ENCODE peak calls at places on chromosomes 4 and X, in eight cellular contexts. C is frontal cortex; H is activated naive CD4-positive, alpha-beta T cell treated with anti-CD3 and anti-CD28 coated beads, Interleukin-2, amount 50 U/mL, for 72 hours; U is NCI-H774; X is activated CD8-positive, alpha-beta memory T cell treated with anti-CD3 and anti-CD28 coated beads for 48 hours; E is activated naive CD8-positive, alpha-beta T cell treated with anti-CD3 and anti-CD28 coated beads, Interleukin-2, amount 50 U/mL, for 16 hours; G is dorsolateral prefrontal cortex; Y is left lung. T is an unnamed sample.

GRCh38 chr4:47451657-47452056 is 11.8 kb downstream of the COMMD8 start:
- DNase-seq in Y (no peak), C (no peak), G (no peak), U (no peak), X (no peak), E (no peak), H (no peak), T (no peak)

GRCh38 chr4:188783606-188784157 is 644.4 kb downstream of the TRIML1 start:
- DNase-seq in E (no peak), C (no peak), X (no peak), H (no peak), Y (no peak), U (no peak), G (no peak), T (no peak)

GRCh38 chr4:84913176-84913575 is 53.3 kb downstream of the WDFY3 start:
- DNase-seq in H (no peak), X (no peak), C (no peak), G (no peak), E (no peak), Y (no peak), U (no peak), T (no peak)

GRCh38 chrX:109934935-109935334 is 68.0 kb upstream of the TMEM164 start:
- DNase-seq in E (no peak), U (no peak), H (no peak), Y (no peak), G (no peak), X (no peak), C (no peak), T (no peak)

GRCh38 chrX:94742772-94743171 is 1068.8 kb downstream of the FAM133A start:
- DNase-seq in X (no peak), E (no peak), Y (no peak), U (no peak), H (no peak), C (no peak), G (no peak), T (no peak)

GRCh38 chr4:154036856-154037255 is 248.0 kb upstream of the SFRP2 start:
- DNase-seq in H (no peak), E (no peak), X (no peak), U (no peak), C (no peak), G (no peak), Y (no peak), T (no peak)

GRCh38 chrX:16368696-16369095 is 201.4 kb downstream of the MAGEB17 start:
- DNase-seq in X (no peak), H (no peak), U (no peak), G (no peak), C (no peak), E (no peak), Y (no peak), T (no peak)

GRCh38 chr4:160202802-160203201 is 1099.9 kb downstream of the RAPGEF2 start:
- DNase-seq in E (no peak), C (no peak), H (no peak), G (no peak), X (no peak), U (no peak), Y (no peak), T (no peak)

GRCh38 chr4:75561789-75562188 is 5.9 kb downstream of the ODAPH start:
- DNase-seq in C (no peak), X (no peak), U (no peak), H (no peak), Y (no peak), E (no peak), G (no peak), T (no peak)

GRCh38 chrX:8869812-8870211 is 68.6 kb upstream of the FAM9A start:
- DNase-seq in U (no peak), G (no peak), C (no peak), E (no peak), X (no peak), Y (no peak), H (no peak), T (no peak)

GRCh38 chr4:156493858-156494257 is 477.7 kb downstream of the PDGFC start:
- DNase-seq in E (no peak), Y (no peak), U (no peak), C (no peak), G (no peak), X (no peak), H (no peak), T (no peak)

GRCh38 chr4:7960790-7961655 is 21.4 kb upstream of the AFAP1 start:
- DNase-seq in E (peak), G (no peak), U (no peak), H (peak), C (no peak), X (peak), Y (peak), T (no peak)

GRCh38 chr4:30605616-30606015 is 114.6 kb upstream of the PCDH7 start:
- DNase-seq in U (no peak), H (no peak), G (no peak), E (no peak), Y (no peak), X (no peak), C (no peak), T (no peak)

GRCh38 chr4:20249333-20249732 is 2.4 kb upstream of the SLIT2 start:
- DNase-seq in U (no peak), X (no peak), E (no peak), C (no peak), G (no peak), Y (no peak), H (no peak), T (no peak)

GRCh38 chr4:54958236-54958635 is 167.2 kb downstream of the KDR start:
- DNase-seq in C (no peak), H (no peak), E (no peak), G (no peak), U (no peak), Y (no peak), X (no peak), T (no peak)

GRCh38 chr4:76074468-76074867 is at the start of gene ART3:
- DNase-seq in H (no peak), G (no peak), C (no peak), X (no peak), U (no peak), Y (no peak), E (no peak), T (peak)

GRCh38 chr4:140372607-140373327 is 679 bp upstream of the SCOC start:
- DNase-seq in H (peak), E (no peak), G (no peak), X (no peak), C (no peak), Y (no peak), U (no peak), T (no peak)

GRCh38 chr4:81032805-81033684 is 2.5 kb downstream of the BMP3 start:
- DNase-seq in X (no peak), H (no peak), U (no peak), G (no peak), C (no peak), Y (no peak), E (no peak), T (no peak)

GRCh38 chr4:1244081-1244977 is 4.6 kb downstream of the CTBP1 start:
- DNase-seq in U (no peak), X (no peak), E (no peak), H (no peak), Y (peak), C (peak), G (peak), T (no peak)

GRCh38 chr4:6621556-6621927 is 18.9 kb upstream of the MRFAP1 start:
- DNase-seq in E (no peak), X (no peak), C (no peak), G (no peak), U (no peak), Y (no peak), H (no peak), T (no peak)

GRCh38 chrX:1466232-1466661 is 13.5 kb upstream of the ASMTL start:
- DNase-seq in X (no peak), H (no peak), G (no peak), E (no peak), U (no peak), Y (peak), C (no peak), T (peak)

GRCh38 chrX:135477576-135477975 is 42.9 kb upstream of the INTS6L start:
- DNase-seq in Y (peak), C (peak), X (no peak), E (no peak), U (peak), H (peak), G (peak), T (peak)

GRCh38 chr4:90163872-90164271 is 36.7 kb downstream of the CCSER1 start:
- DNase-seq in G (no peak), Y (no peak), U (no peak), H (no peak), E (no peak), X (no peak), C (no peak), T (no peak)

GRCh38 chr4:5338511-5338910 is 287.2 kb downstream of the STK32B start:
- DNase-seq in E (no peak), U (no peak), X (no peak), Y (no peak), C (no peak), G (no peak), H (no peak), T (no peak)

GRCh38 chrX:73768120-73768519 is 205.1 kb downstream of the CHIC1 start:
- DNase-seq in Y (no peak), H (no peak), G (no peak), X (no peak), C (no peak), E (no peak), U (no peak), T (no peak)

T was measured in heart left ventricle.